ENCODE peak calls at places on chromosome 1, in seven cellular contexts. Q is GM23248, C is ovary, L is neural crest cell, D is HT-29, W is memory B cell, Z is left cardiac atrium. G is an unnamed sample.

GRCh38 chr1:165383067-165383466 is 26.6 kb upstream of the LMX1A start:
- DNase-seq in Q (peak), C (peak), L (no peak), D (no peak), W (no peak), Z (peak), G (peak)

GRCh38 chr1:50959303-50959912 is 659 bp downstream of the FAF1 start:
- DNase-seq in Q (peak), C (peak), L (peak), D (peak), W (no peak), Z (peak), G (peak)

GRCh38 chr1:236021424-236022135 is 43.3 kb downstream of the NID1 start:
- DNase-seq in Q (peak), C (peak), L (no peak), D (no peak), W (no peak), Z (no peak), G (peak)

GRCh38 chr1:53480678-53481077 is 21.5 kb downstream of the DMRTB1 start:
- DNase-seq in Q (no peak), C (no peak), L (no peak), D (peak), W (no peak), Z (peak), G (no peak)

GRCh38 chr1:19035356-19036048 is 79.0 kb upstream of the IFFO2 start:
- DNase-seq in Q (no peak), C (no peak), L (no peak), D (no peak), W (no peak), Z (no peak), G (no peak)

GRCh38 chr1:67004176-67004575 is 49.8 kb downstream of the SLC35D1 start:
- DNase-seq in Q (no peak), C (no peak), L (no peak), D (no peak), W (no peak), Z (no peak), G (no peak)

GRCh38 chr1:76279387-76279748 is 204.8 kb downstream of the ST6GALNAC3 start:
- DNase-seq in Q (no peak), C (no peak), L (no peak), D (no peak), W (no peak), Z (no peak), G (no peak)

GRCh38 chr1:209387969-209388329 is 195.6 kb upstream of the CAMK1G start:
- DNase-seq in Q (peak), C (no peak), L (no peak), D (no peak), W (no peak), Z (no peak), G (peak)

GRCh38 chr1:29967261-29967660 is 730.9 kb downstream of the PTPRU start:
- DNase-seq in Q (no peak), C (no peak), L (no peak), D (no peak), W (no peak), Z (no peak), G (no peak)

G was measured in adipocyte.